ENCODE peak calls at places on chromosomes 7 and 10, in five cellular contexts. D is tibial nerve, T is suprapubic skin, L is transverse colon, H is H1. P is an unnamed sample. For H3K9me3, the result is how much of the 10 kb centered on the place peaks cover.

GRCh38 chr10:78821052-78821451 is 247.7 kb upstream of the ZMIZ1 start:
- DNase-seq in H (no peak), L (no peak), D (no peak), T (no peak), P (no peak)

GRCh38 chr10:133312769-133313145 is 4.0 kb downstream of the ZNF511 start:
- DNase-seq in T (no peak), L (no peak), H (no peak), D (no peak), P (no peak)

GRCh38 chr7:137951700-137952099 is 50.2 kb downstream of the CREB3L2 start:
- DNase-seq in T (no peak), L (no peak), D (no peak), H (no peak), P (no peak)

GRCh38 chr7:2688409-2689342 is 674 bp downstream of the AMZ1 start:
- DNase-seq in T (no peak), L (no peak), D (no peak), H (no peak), P (no peak)

GRCh38 chr7:154892459-154892858 is 110.5 kb downstream of the PAXIP1 start:
- DNase-seq in T (no peak), H (no peak), L (no peak), D (no peak), P (no peak)

GRCh38 chr7:55348502-55348901 is 16.6 kb upstream of the LANCL2 start:
- DNase-seq in D (no peak), T (no peak), L (no peak), H (no peak), P (no peak)

GRCh38 chr7:155992974-155993373 is 180.7 kb upstream of the SHH start:
- DNase-seq in D (no peak), H (no peak), L (no peak), T (no peak), P (no peak)

GRCh38 chr7:78450754-78451153 is 652.2 kb downstream of the PHTF2 start:
- DNase-seq in L (no peak), D (no peak), T (no peak), H (no peak), P (no peak)

GRCh38 chr7:132475669-132476116 is 100.6 kb downstream of the PLXNA4 start:
- DNase-seq in H (no peak), T (no peak), L (no peak), D (no peak), P (no peak)

GRCh38 chr10:49158915-49159314 is 25.1 kb upstream of the FAM170B start:
- DNase-seq in H (no peak), D (no peak), L (no peak), T (no peak), P (no peak)

GRCh38 chr7:143391462-143392404 is 10.6 kb downstream of the ZYX start:
- DNase-seq in H (no peak), T (no peak), D (peak), L (peak), P (peak)

GRCh38 chr7:117873056-117873932 is at the start of gene CTTNBP2:
- DNase-seq in D (peak), L (peak), T (peak), H (no peak), P (peak)

GRCh38 chr7:8190121-8190895 is 71.7 kb downstream of the ICA1 start:
- DNase-seq in D (peak), L (peak), H (no peak), T (no peak), P (no peak)

GRCh38 chr10:43041422-43042342 is 35.2 kb upstream of the RET start:
- DNase-seq in T (peak), L (no peak), H (no peak), D (no peak), P (no peak)

GRCh38 chr10:71330789-71331404 is 11.8 kb downstream of the SLC29A3 start:
- DNase-seq in D (no peak), L (no peak), H (no peak), T (no peak), P (no peak)

GRCh38 chr10:133292919-133293809 is 15.5 kb downstream of the TUBGCP2 start:
- DNase-seq in H (no peak), L (no peak), T (no peak), D (no peak), P (no peak)

GRCh38 chr7:44460325-44460724 is 30.1 kb downstream of the NUDCD3 start:
- DNase-seq in T (no peak), D (no peak), H (no peak), L (peak), P (no peak)

GRCh38 chr10:49370326-49371100 is 25.4 kb downstream of the DRGX start:
- DNase-seq in H (no peak), D (no peak), T (no peak), L (no peak), P (no peak)

GRCh38 chr7:142111509-142111908 is at the start of gene MGAM2:
- DNase-seq in D (no peak), H (no peak), T (no peak), L (peak), P (no peak)

GRCh38 chr7:90345016-90345415 is 1.5 kb upstream of the GTPBP10 start:
- DNase-seq in D (no peak), T (no peak), H (no peak), L (no peak), P (no peak)

GRCh38 chr10:46539596-46540411 is 16.7 kb downstream of the GPRIN2 start:
- DNase-seq in L (peak), H (no peak), D (no peak), T (peak), P (peak)

GRCh38 chr10:68096913-68097509 is 12.3 kb upstream of the MYPN start:
- DNase-seq in T (peak), D (no peak), L (peak), H (peak), P (peak)

GRCh38 chr7:76330673-76331072 is 28.1 kb downstream of the YWHAG start:
- DNase-seq in L (no peak), D (no peak), T (no peak), H (no peak), P (no peak)

GRCh38 chr10:102642553-102643345 is 1.5 kb upstream of the TRIM8 start:
- DNase-seq in L (peak), H (no peak), D (peak), T (no peak), P (peak)

GRCh38 chr7:148447221-148447845 is 143.2 kb upstream of the C7orf33 start:
- DNase-seq in L (no peak), H (no peak), T (no peak), D (no peak), P (no peak)

GRCh38 chr7:116574025-116574822 is 49.4 kb downstream of the CAV1 start:
- DNase-seq in H (no peak), T (no peak), L (no peak), D (no peak), P (no peak)

GRCh38 chr7:69364814-69365587 is 233.3 kb upstream of the AUTS2 start:
- DNase-seq in L (no peak), H (no peak), D (no peak), T (no peak), P (no peak)

GRCh38 chr7:36048902-36049240 is 104.2 kb upstream of the EEPD1 start:
- DNase-seq in L (no peak), D (no peak), H (no peak), T (no peak), P (no peak)

GRCh38 chr7:65798111-65799075 is 74.5 kb upstream of the VKORC1L1 start:
- DNase-seq in T (no peak), L (no peak), D (no peak), H (no peak), P (no peak)

GRCh38 chr10:15116225-15116624 is 19.1 kb downstream of the RPP38 start:
- DNase-seq in T (no peak), H (no peak), D (no peak), L (no peak), P (no peak)

GRCh38 chr10:78741541-78741940 is 327.2 kb upstream of the ZMIZ1 start:
- DNase-seq in T (no peak), D (peak), L (no peak), H (no peak), P (no peak)

GRCh38 chr7:30206942-30207341 is 72.2 kb downstream of the MTURN start:
- DNase-seq in H (no peak), D (no peak), T (no peak), L (no peak), P (no peak)

GRCh38 chr10:11950325-11951018 is 92.1 kb downstream of the UPF2 start:
- DNase-seq in H (no peak), L (no peak), T (no peak), D (no peak), P (no peak)

GRCh38 chr10:52756295-52756694 is 16.3 kb downstream of the MBL2 start:
- DNase-seq in H (no peak), L (no peak), D (no peak), T (no peak), P (no peak)

DNA sequence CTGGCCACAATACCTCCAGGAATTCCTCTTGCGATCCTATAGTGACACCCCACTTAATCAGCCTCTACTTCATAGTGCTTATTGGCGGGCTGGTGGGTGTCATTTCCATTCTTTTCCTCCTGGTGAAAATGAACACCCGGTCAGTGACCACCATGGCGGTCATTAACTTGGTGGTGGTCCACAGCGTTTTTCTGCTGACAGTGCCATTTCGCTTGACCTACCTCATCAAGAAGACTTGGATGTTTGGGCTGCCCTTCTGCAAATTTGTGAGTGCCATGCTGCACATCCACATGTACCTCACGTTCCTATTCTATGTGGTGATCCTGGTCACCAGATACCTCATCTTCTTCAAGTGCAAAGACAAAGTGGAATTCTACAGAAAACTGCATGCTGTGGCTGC is 56.8 kb downstream of the GPR141 start:
- DNase-seq in H (no peak), D (no peak), L (no peak), T (no peak), P (no peak)
- H3K27ac ChIP-seq in H (no peak), D (no peak), L (no peak), T (no peak), P (no peak)

DNA sequence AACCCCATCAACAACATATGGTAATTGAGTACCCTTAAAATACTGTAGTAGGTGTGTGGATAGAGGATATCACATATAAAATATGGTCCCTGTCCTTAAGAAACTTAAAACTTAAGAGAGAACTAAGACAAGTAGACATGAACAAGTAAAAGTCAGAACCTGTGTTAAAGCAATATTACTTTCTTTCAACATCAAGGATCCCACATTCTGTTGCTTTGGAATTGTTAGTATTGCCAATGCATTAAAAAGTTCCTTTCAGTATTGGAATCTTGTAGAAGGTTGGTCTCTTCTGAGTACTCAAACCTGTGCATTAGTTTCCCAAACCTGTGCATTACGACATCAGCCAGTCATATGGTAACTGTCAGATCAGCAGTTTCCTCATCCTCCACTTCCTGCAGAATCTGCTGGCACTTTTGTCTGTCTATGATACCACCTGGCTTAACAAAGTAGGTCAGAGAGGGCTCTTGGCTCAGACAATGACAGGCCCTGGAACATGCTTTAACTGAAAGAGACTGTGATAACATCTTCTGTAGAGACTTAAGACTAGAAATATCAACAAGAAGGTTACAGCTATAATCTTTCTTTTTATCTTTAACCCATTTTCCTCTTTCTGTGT is 56.5 kb downstream of the CCDC71L start:
- DNase-seq in D (no peak), H (no peak), T (no peak), L (no peak), P (no peak)
- TF ChIP-seq EP300 in D (no peak), H (no peak), T (no peak), L (no peak), P (no peak)

GRCh38 chr10:105973252-105973877 is 1191.1 kb downstream of the SORCS1 start:
- DNase-seq in D (no peak), H (no peak), L (no peak), T (no peak), P (no peak)

GRCh38 chr10:105971460-105971859 is 1193.0 kb downstream of the SORCS1 start:
- DNase-seq in D (no peak), L (no peak), H (no peak), T (no peak), P (no peak)

GRCh38 chr10:105969884-105970377 is 1194.6 kb downstream of the SORCS1 start:
- DNase-seq in D (no peak), L (no peak), T (no peak), H (no peak), P (no peak)

GRCh38 chr10:105974803-105975456 is 1189.6 kb downstream of the SORCS1 start:
- DNase-seq in L (no peak), T (no peak), H (no peak), D (peak), P (no peak)

GRCh38 chr10:105973912-105974311 is 1190.6 kb downstream of the SORCS1 start:
- DNase-seq in D (no peak), L (no peak), T (no peak), H (no peak), P (no peak)
- H3K9me3 ChIP-seq in D (under half), L (under half), T (under half), H (under half), P (under half)

GRCh38 chr10:61454541-61454940 is 1.4 kb upstream of the TMEM26 start:
- DNase-seq in T (no peak), H (no peak), D (no peak), L (no peak), P (no peak)

GRCh38 chr10:61456095-61456789 is 3.1 kb upstream of the TMEM26 start:
- DNase-seq in T (no peak), L (no peak), D (no peak), H (no peak), P (no peak)

GRCh38 chr10:61451357-61451756 is 1.8 kb downstream of the TMEM26 start:
- DNase-seq in T (no peak), D (no peak), L (no peak), H (no peak), P (no peak)

GRCh38 chr10:61452229-61452651 is 941 bp downstream of the TMEM26 start:
- DNase-seq in H (no peak), L (no peak), T (no peak), D (no peak), P (no peak)

GRCh38 chr10:61452655-61453641 is at the start of gene TMEM26:
- DNase-seq in H (peak), T (peak), L (peak), D (no peak), P (peak)
- H3K27ac ChIP-seq in H (no peak), T (no peak), L (peak), D (no peak), P (no peak)

DNA sequence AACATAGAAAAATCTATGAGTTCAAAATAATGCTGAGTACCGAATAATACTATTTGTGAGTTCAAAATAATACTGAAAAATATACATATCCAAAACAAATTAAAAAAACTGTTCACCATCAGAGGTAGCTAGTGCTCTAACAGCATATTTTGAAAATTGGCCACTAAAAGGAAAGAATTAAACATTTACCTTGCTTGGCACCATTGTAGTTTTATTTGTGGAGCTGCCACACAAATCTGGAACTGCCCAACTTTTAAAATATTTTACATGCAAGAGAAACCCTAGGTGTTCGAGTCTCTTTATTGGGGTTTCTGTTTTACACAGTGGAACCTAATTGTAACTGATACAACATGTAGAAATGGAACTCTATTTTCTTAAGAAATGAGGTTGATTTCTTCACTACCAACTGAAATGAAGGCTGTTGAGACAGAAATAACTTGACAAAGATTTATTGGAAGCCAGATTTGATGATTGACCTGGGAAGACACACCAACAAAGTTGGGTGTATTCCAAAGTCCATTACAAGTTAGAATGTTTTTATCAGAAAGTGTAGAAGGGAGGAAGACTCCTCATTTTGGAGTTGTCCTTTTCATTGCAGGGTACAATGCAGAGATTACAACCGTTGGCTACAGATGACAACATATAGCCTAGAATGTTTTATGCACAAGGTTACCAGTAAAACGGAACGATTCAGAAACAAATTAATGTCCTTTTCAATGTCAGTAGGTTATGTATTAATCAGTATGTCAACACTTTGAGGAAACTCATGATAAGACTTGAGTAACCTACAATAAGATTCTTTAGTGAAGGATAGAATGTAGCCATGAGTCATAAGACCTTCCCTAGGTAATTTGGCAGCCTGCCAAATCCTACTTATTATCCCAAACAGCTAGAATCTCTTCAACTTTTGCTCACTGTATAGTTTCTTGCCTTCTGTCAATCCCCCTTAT is 73.8 kb upstream of the PAPSS2 start:
- DNase-seq in D (no peak), L (peak), H (no peak), T (no peak), P (no peak)
- TF ChIP-seq EP300 in D (no peak), L (no peak), H (no peak), T (no peak), P (no peak)

DNA sequence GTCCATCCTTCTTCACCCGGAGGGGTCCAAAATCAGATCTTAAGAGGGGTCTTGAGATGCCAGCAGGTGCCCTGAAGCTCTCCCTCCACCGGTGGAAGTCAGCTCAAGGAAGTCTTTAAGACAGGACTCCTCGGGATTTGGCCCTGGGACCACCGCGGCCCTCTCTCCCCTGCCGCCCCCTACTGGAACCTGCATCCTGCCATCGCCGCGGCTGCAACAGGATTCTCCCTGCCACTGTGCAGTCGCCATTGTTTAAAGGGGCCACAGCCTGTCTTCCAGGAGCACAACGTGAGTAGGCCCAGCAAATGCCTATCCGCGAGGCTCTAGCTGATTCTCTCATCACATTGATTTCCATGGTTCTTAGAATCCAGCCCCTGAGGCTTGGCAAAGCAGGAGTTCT is 324.3 kb downstream of the ZNF716 start:
- DNase-seq in T (no peak), L (no peak), D (no peak), H (no peak), P (no peak)
- H3K9me3 ChIP-seq in T (under half), L (under half), D (under half), H (half or more), P (under half)

DNA sequence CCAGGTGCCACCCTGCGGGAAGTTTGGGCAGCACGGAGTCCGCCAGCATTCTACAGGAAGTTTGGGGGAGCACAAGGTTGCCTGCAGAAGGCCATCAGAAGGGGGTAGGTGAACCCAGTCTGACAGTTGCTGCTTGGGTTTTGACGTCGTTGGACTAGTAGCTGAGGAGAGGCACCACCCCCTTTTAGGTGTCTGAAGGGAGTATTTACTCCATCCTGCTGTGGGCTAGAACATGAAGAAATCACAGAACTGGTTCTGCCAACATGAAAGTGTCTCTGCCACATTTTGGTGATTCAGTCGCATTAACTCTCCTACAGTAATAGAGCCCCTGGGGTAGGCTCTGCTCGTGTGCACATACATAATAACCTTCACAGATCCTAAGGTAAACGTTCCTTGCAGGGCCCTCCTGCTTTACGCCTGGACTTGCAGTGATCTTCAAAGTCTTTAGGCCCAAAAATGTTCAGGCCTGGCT is 852 bp upstream of the TRIL start:
- DNase-seq in H (no peak), D (no peak), L (no peak), T (no peak), P (no peak)
- H3K27ac ChIP-seq in H (no peak), D (no peak), L (peak), T (peak), P (peak)